ENCODE peak calls at places on chromosomes 1 and 21, in eight cellular contexts. One of them, this sample, is unnamed.
A peak's percentile ranks its signal among the peaks of the same experiment; 100 is the strongest.

GRCh38 chr21:42381347-42381984 is 14.4 kb downstream of the TMPRSS3 start:
- DNase-seq in right lobe of liver: peak; percentile 71
- DNase-seq in neuronal stem cell: no peak
- DNase-seq in heart right ventricle: no peak
- DNase-seq in suprapubic skin: no peak
- DNase-seq in GM06990: no peak
- DNase-seq in SJSA1: no peak
- DNase-seq in colonic mucosa: peak; percentile 85
- DNase-seq in this sample: peak; percentile 29

GRCh38 chr1:155071701-155072100 is 6.9 kb upstream of the EFNA3 start:
- DNase-seq in SJSA1: no peak
- DNase-seq in colonic mucosa: no peak
- DNase-seq in neuronal stem cell: peak; percentile 76
- DNase-seq in GM06990: no peak
- DNase-seq in right lobe of liver: no peak
- DNase-seq in heart right ventricle: no peak
- DNase-seq in suprapubic skin: no peak
- DNase-seq in this sample: no peak

GRCh38 chr1:199751962-199752687 is 275.4 kb upstream of the NR5A2 start:
- DNase-seq in neuronal stem cell: no peak
- DNase-seq in heart right ventricle: no peak
- DNase-seq in right lobe of liver: peak; percentile 65
- DNase-seq in GM06990: no peak
- DNase-seq in suprapubic skin: no peak
- DNase-seq in colonic mucosa: no peak
- DNase-seq in SJSA1: no peak
- DNase-seq in this sample: no peak

GRCh38 chr1:63612971-63613370 is 19.8 kb downstream of the PGM1 start:
- DNase-seq in SJSA1: no peak
- DNase-seq in colonic mucosa: no peak
- DNase-seq in right lobe of liver: no peak
- DNase-seq in suprapubic skin: no peak
- DNase-seq in GM06990: no peak
- DNase-seq in neuronal stem cell: no peak
- DNase-seq in heart right ventricle: no peak
- DNase-seq in this sample: no peak

GRCh38 chr1:220239945-220240344 is 32.3 kb downstream of the RAB3GAP2 start:
- DNase-seq in neuronal stem cell: no peak
- DNase-seq in colonic mucosa: no peak
- DNase-seq in SJSA1: no peak
- DNase-seq in right lobe of liver: no peak
- DNase-seq in GM06990: no peak
- DNase-seq in heart right ventricle: no peak
- DNase-seq in suprapubic skin: no peak
- DNase-seq in this sample: no peak

GRCh38 chr1:24984800-24985552 is 54.9 kb upstream of the RUNX3 start:
- DNase-seq in suprapubic skin: no peak
- DNase-seq in heart right ventricle: no peak
- DNase-seq in neuronal stem cell: no peak
- DNase-seq in right lobe of liver: no peak
- DNase-seq in GM06990: no peak
- DNase-seq in SJSA1: no peak
- DNase-seq in colonic mucosa: no peak
- DNase-seq in this sample: no peak

GRCh38 chr1:200488375-200489165 is 78.7 kb upstream of the ZNF281 start:
- DNase-seq in colonic mucosa: peak; percentile 68
- DNase-seq in heart right ventricle: peak; percentile 43
- DNase-seq in right lobe of liver: peak; percentile 58
- DNase-seq in suprapubic skin: no peak
- DNase-seq in SJSA1: peak; percentile 70
- DNase-seq in neuronal stem cell: peak; percentile 53
- DNase-seq in GM06990: no peak
- DNase-seq in this sample: peak; percentile 68

GRCh38 chr1:53573522-53573921 is 114.3 kb downstream of the DMRTB1 start:
- DNase-seq in heart right ventricle: no peak
- DNase-seq in neuronal stem cell: no peak
- DNase-seq in suprapubic skin: no peak
- DNase-seq in GM06990: no peak
- DNase-seq in colonic mucosa: no peak
- DNase-seq in SJSA1: no peak
- DNase-seq in right lobe of liver: peak; percentile 16
- DNase-seq in this sample: no peak

GRCh38 chr1:71101839-71102376 is 21.1 kb upstream of the ZRANB2 start:
- DNase-seq in neuronal stem cell: no peak
- DNase-seq in suprapubic skin: no peak
- DNase-seq in right lobe of liver: no peak
- DNase-seq in heart right ventricle: no peak
- DNase-seq in colonic mucosa: no peak
- DNase-seq in SJSA1: no peak
- DNase-seq in GM06990: no peak
- DNase-seq in this sample: no peak

GRCh38 chr1:71104417-71104816 is 23.6 kb upstream of the ZRANB2 start:
- DNase-seq in SJSA1: no peak
- DNase-seq in heart right ventricle: no peak
- DNase-seq in GM06990: no peak
- DNase-seq in colonic mucosa: no peak
- DNase-seq in suprapubic skin: no peak
- DNase-seq in neuronal stem cell: no peak
- DNase-seq in right lobe of liver: no peak
- DNase-seq in this sample: no peak

GRCh38 chr1:71106658-71107322 is 26.0 kb upstream of the ZRANB2 start:
- DNase-seq in GM06990: no peak
- DNase-seq in heart right ventricle: no peak
- DNase-seq in suprapubic skin: no peak
- DNase-seq in neuronal stem cell: no peak
- DNase-seq in colonic mucosa: no peak
- DNase-seq in right lobe of liver: no peak
- DNase-seq in SJSA1: no peak
- DNase-seq in this sample: no peak
- H3K36me3 ChIP-seq in GM06990: no peaks in the 10 kb centered on the region
- H3K36me3 ChIP-seq in heart right ventricle: no peaks in the 10 kb centered on the region
- H3K36me3 ChIP-seq in suprapubic skin: no peaks in the 10 kb centered on the region
- H3K36me3 ChIP-seq in neuronal stem cell: no peaks in the 10 kb centered on the region
- H3K36me3 ChIP-seq in colonic mucosa: no peaks in the 10 kb centered on the region
- H3K36me3 ChIP-seq in right lobe of liver: no peaks in the 10 kb centered on the region
- H3K36me3 ChIP-seq in SJSA1: no peaks in the 10 kb centered on the region
- H3K36me3 ChIP-seq in this sample: no peaks in the 10 kb centered on the region

GRCh38 chr1:121458291-121459048 is 273.7 kb downstream of the SRGAP2C start:
- DNase-seq in neuronal stem cell: no peak
- DNase-seq in right lobe of liver: no peak
- DNase-seq in GM06990: peak; percentile 55
- DNase-seq in suprapubic skin: no peak
- DNase-seq in heart right ventricle: no peak
- DNase-seq in colonic mucosa: no peak
- DNase-seq in SJSA1: no peak
- DNase-seq in this sample: no peak
- H3K4me3 ChIP-seq in neuronal stem cell: no peak overlapping the region
- H3K4me3 ChIP-seq in right lobe of liver: no peak overlapping the region
- H3K4me3 ChIP-seq in GM06990: no peak overlapping the region
- H3K4me3 ChIP-seq in suprapubic skin: no peak overlapping the region
- H3K4me3 ChIP-seq in heart right ventricle: no peak overlapping the region
- H3K4me3 ChIP-seq in colonic mucosa: no peak overlapping the region
- H3K4me3 ChIP-seq in SJSA1: no peak overlapping the region
- H3K4me3 ChIP-seq in this sample: no peak overlapping the region

GRCh38 chr1:203275656-203276272 is 29.6 kb upstream of the BTG2 start:
- DNase-seq in suprapubic skin: no peak
- DNase-seq in neuronal stem cell: no peak
- DNase-seq in right lobe of liver: no peak
- DNase-seq in GM06990: no peak
- DNase-seq in heart right ventricle: no peak
- DNase-seq in SJSA1: no peak
- DNase-seq in colonic mucosa: no peak
- DNase-seq in this sample: no peak
- H3K27me3 ChIP-seq in suprapubic skin: no peaks in the 10 kb centered on the region
- H3K27me3 ChIP-seq in neuronal stem cell: no peaks in the 10 kb centered on the region
- H3K27me3 ChIP-seq in right lobe of liver: no peaks in the 10 kb centered on the region
- H3K27me3 ChIP-seq in GM06990: no peaks in the 10 kb centered on the region
- H3K27me3 ChIP-seq in heart right ventricle: no peaks in the 10 kb centered on the region
- H3K27me3 ChIP-seq in SJSA1: no peaks in the 10 kb centered on the region
- H3K27me3 ChIP-seq in colonic mucosa: no peaks in the 10 kb centered on the region
- H3K27me3 ChIP-seq in this sample: no peaks in the 10 kb centered on the region

GRCh38 chr1:22404486-22404885 is 47.2 kb upstream of the ZBTB40 start:
- DNase-seq in suprapubic skin: no peak
- DNase-seq in heart right ventricle: no peak
- DNase-seq in colonic mucosa: no peak
- DNase-seq in right lobe of liver: no peak
- DNase-seq in SJSA1: no peak
- DNase-seq in GM06990: no peak
- DNase-seq in neuronal stem cell: no peak
- DNase-seq in this sample: no peak
- H3K36me3 ChIP-seq in suprapubic skin: no peaks in the 10 kb centered on the region
- H3K36me3 ChIP-seq in heart right ventricle: no peaks in the 10 kb centered on the region
- H3K36me3 ChIP-seq in colonic mucosa: no peaks in the 10 kb centered on the region
- H3K36me3 ChIP-seq in right lobe of liver: no peaks in the 10 kb centered on the region
- H3K36me3 ChIP-seq in SJSA1: no peaks in the 10 kb centered on the region
- H3K36me3 ChIP-seq in GM06990: no peaks in the 10 kb centered on the region
- H3K36me3 ChIP-seq in neuronal stem cell: no peaks in the 10 kb centered on the region
- H3K36me3 ChIP-seq in this sample: no peaks in the 10 kb centered on the region

GRCh38 chr1:114902343-114902742 is 47.7 kb downstream of the SYCP1 start:
- DNase-seq in heart right ventricle: no peak
- DNase-seq in SJSA1: no peak
- DNase-seq in suprapubic skin: no peak
- DNase-seq in GM06990: no peak
- DNase-seq in neuronal stem cell: no peak
- DNase-seq in right lobe of liver: no peak
- DNase-seq in colonic mucosa: no peak
- DNase-seq in this sample: no peak

GRCh38 chr1:114901739-114902255 is 47.1 kb downstream of the SYCP1 start:
- DNase-seq in GM06990: no peak
- DNase-seq in colonic mucosa: no peak
- DNase-seq in suprapubic skin: no peak
- DNase-seq in neuronal stem cell: no peak
- DNase-seq in right lobe of liver: no peak
- DNase-seq in heart right ventricle: no peak
- DNase-seq in SJSA1: no peak
- DNase-seq in this sample: no peak
- H3K4me3 ChIP-seq in GM06990: no peak overlapping the region
- H3K4me3 ChIP-seq in colonic mucosa: no peak overlapping the region
- H3K4me3 ChIP-seq in suprapubic skin: no peak overlapping the region
- H3K4me3 ChIP-seq in neuronal stem cell: no peak overlapping the region
- H3K4me3 ChIP-seq in right lobe of liver: no peak overlapping the region
- H3K4me3 ChIP-seq in heart right ventricle: no peak overlapping the region
- H3K4me3 ChIP-seq in SJSA1: no peak overlapping the region
- H3K4me3 ChIP-seq in this sample: no peak overlapping the region

GRCh38 chr1:10648689-10649483 is 147.6 kb downstream of the CASZ1 start:
- DNase-seq in colonic mucosa: no peak
- DNase-seq in SJSA1: no peak
- DNase-seq in neuronal stem cell: peak; percentile 51
- DNase-seq in right lobe of liver: no peak
- DNase-seq in suprapubic skin: no peak
- DNase-seq in heart right ventricle: no peak
- DNase-seq in GM06990: no peak
- DNase-seq in this sample: no peak
- H3K27me3 ChIP-seq in colonic mucosa: no peaks in the 10 kb centered on the region
- H3K27me3 ChIP-seq in SJSA1: peaks cover 2% of the 10 kb centered on the region
- H3K27me3 ChIP-seq in neuronal stem cell: no peaks in the 10 kb centered on the region
- H3K27me3 ChIP-seq in right lobe of liver: no peaks in the 10 kb centered on the region
- H3K27me3 ChIP-seq in suprapubic skin: no peaks in the 10 kb centered on the region
- H3K27me3 ChIP-seq in heart right ventricle: no peaks in the 10 kb centered on the region
- H3K27me3 ChIP-seq in GM06990: no peaks in the 10 kb centered on the region
- H3K27me3 ChIP-seq in this sample: no peaks in the 10 kb centered on the region

GRCh38 chr21:37098756-37099155 is 25.7 kb downstream of the TTC3 start:
- DNase-seq in neuronal stem cell: no peak
- DNase-seq in right lobe of liver: no peak
- DNase-seq in GM06990: no peak
- DNase-seq in colonic mucosa: no peak
- DNase-seq in suprapubic skin: no peak
- DNase-seq in heart right ventricle: no peak
- DNase-seq in SJSA1: no peak
- DNase-seq in this sample: no peak
- H3K36me3 ChIP-seq in neuronal stem cell: peaks cover 87% of the 10 kb centered on the region
- H3K36me3 ChIP-seq in right lobe of liver: no peaks in the 10 kb centered on the region
- H3K36me3 ChIP-seq in GM06990: peaks cover 6% of the 10 kb centered on the region
- H3K36me3 ChIP-seq in colonic mucosa: peaks cover 6% of the 10 kb centered on the region
- H3K36me3 ChIP-seq in suprapubic skin: peaks cover 48% of the 10 kb centered on the region
- H3K36me3 ChIP-seq in heart right ventricle: peaks cover 18% of the 10 kb centered on the region
- H3K36me3 ChIP-seq in SJSA1: peaks cover 76% of the 10 kb centered on the region
- H3K36me3 ChIP-seq in this sample: peaks cover 11% of the 10 kb centered on the region

DNA sequence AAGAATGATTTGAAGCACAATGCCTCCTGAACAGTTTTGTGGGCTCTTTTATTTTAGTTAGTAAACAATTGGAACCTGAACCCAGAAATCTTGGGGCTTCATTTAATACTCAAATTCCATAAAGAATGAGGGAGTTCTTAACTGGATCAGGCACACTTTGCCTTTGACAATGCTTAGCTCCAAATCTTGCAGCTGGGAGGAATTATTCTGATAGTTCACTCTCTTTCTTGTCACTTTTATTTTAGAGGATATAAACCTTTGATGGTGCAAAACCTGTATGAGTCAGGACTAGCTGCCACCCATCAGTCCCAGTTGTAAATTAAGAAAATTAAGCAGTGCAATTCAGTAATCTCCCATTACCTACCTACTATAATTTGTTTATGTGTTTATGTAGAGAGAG is 24.5 kb upstream of the LYPLAL1 start:
- DNase-seq in neuronal stem cell: no peak
- DNase-seq in right lobe of liver: no peak
- DNase-seq in colonic mucosa: no peak
- DNase-seq in suprapubic skin: no peak
- DNase-seq in SJSA1: no peak
- DNase-seq in heart right ventricle: no peak
- DNase-seq in GM06990: no peak
- DNase-seq in this sample: no peak
- H3K4me3 ChIP-seq in neuronal stem cell: no peak overlapping the region
- H3K4me3 ChIP-seq in right lobe of liver: no peak overlapping the region
- H3K4me3 ChIP-seq in colonic mucosa: no peak overlapping the region
- H3K4me3 ChIP-seq in suprapubic skin: no peak overlapping the region
- H3K4me3 ChIP-seq in SJSA1: no peak overlapping the region
- H3K4me3 ChIP-seq in heart right ventricle: no peak overlapping the region
- H3K4me3 ChIP-seq in GM06990: no peak overlapping the region
- H3K4me3 ChIP-seq in this sample: no peak overlapping the region

DNA sequence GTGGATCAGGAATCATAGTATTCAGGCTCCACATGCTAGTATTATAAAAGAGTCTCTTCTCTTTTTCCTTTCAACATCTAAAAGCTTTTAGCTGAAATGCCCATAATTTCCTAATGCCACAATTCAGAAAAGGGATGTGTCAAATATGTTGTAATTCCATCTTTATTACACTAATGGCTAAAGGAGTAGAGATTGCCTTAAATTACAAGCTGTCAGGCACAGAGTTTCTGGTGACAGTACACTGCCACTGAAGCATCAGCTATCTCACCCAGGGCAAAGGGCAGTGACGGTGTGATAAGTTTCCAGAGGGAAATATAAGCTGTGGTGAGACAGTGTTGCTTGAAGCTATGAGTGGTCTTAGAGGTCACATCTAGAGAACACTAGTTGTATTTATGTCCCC is 581.1 kb downstream of the KCNT2 start:
- DNase-seq in SJSA1: no peak
- DNase-seq in neuronal stem cell: no peak
- DNase-seq in suprapubic skin: no peak
- DNase-seq in GM06990: no peak
- DNase-seq in colonic mucosa: no peak
- DNase-seq in heart right ventricle: no peak
- DNase-seq in right lobe of liver: no peak
- DNase-seq in this sample: no peak
- H3K27me3 ChIP-seq in SJSA1: no peaks in the 10 kb centered on the region
- H3K27me3 ChIP-seq in neuronal stem cell: no peaks in the 10 kb centered on the region
- H3K27me3 ChIP-seq in suprapubic skin: no peaks in the 10 kb centered on the region
- H3K27me3 ChIP-seq in GM06990: no peaks in the 10 kb centered on the region
- H3K27me3 ChIP-seq in colonic mucosa: no peaks in the 10 kb centered on the region
- H3K27me3 ChIP-seq in heart right ventricle: no peaks in the 10 kb centered on the region
- H3K27me3 ChIP-seq in right lobe of liver: no peaks in the 10 kb centered on the region
- H3K27me3 ChIP-seq in this sample: no peaks in the 10 kb centered on the region

This sample was measured in BE2C.